ENCODE peak calls at places on chromosome 1, in ten cellular contexts. N is neural progenitor cell, T is NCI-H1105, E is occipital lobe, U is SHP77 treated with DMSO at 0.1 percent for 48 hours, D is T1000, L is SW 1271, F is AG08395, Q is anterior cingulate cortex, C is GM10248. J is an unnamed sample.

GRCh38 chr1:157505481-157506272 is 46.6 kb downstream of the FCRL5 start:
- DNase-seq in N (peak), T (peak), E (peak), U (peak), D (no peak), L (no peak), F (peak), Q (no peak), C (peak), J (peak)

GRCh38 chr1:175118375-175118774 is 50.7 kb downstream of the TNN start:
- DNase-seq in N (no peak), T (no peak), E (no peak), U (no peak), D (no peak), L (no peak), F (no peak), Q (no peak), C (no peak), J (no peak)

GRCh38 chr1:214124281-214124805 is 136.6 kb downstream of the PROX1 start:
- DNase-seq in N (no peak), T (no peak), E (no peak), U (no peak), D (no peak), L (no peak), F (no peak), Q (no peak), C (no peak), J (no peak)

GRCh38 chr1:38835230-38835827 is 24.2 kb downstream of the RRAGC start:
- DNase-seq in N (peak), T (peak), E (no peak), U (peak), D (no peak), L (peak), F (peak), Q (no peak), C (peak), J (peak)

GRCh38 chr1:209411491-209411929 is 172.0 kb upstream of the CAMK1G start:
- DNase-seq in N (no peak), T (peak), E (no peak), U (no peak), D (no peak), L (no peak), F (peak), Q (no peak), C (no peak), J (no peak)

GRCh38 chr1:169546087-169546995 is 39.9 kb downstream of the F5 start:
- DNase-seq in N (peak), T (peak), E (peak), U (peak), D (peak), L (no peak), F (peak), Q (no peak), C (peak), J (peak)

GRCh38 chr1:101120868-101121267 is 95.3 kb upstream of the DPH5 start:
- DNase-seq in N (no peak), T (no peak), E (no peak), U (no peak), D (no peak), L (no peak), F (no peak), Q (no peak), C (no peak), J (no peak)

GRCh38 chr1:213564215-213564659 is 423.5 kb upstream of the PROX1 start:
- DNase-seq in N (peak), T (no peak), E (no peak), U (peak), D (no peak), L (no peak), F (no peak), Q (no peak), C (no peak), J (no peak)

GRCh38 chr1:39955547-39956539 is 898 bp downstream of the MFSD2A start:
- DNase-seq in N (peak), T (peak), E (no peak), U (peak), D (peak), L (no peak), F (peak), Q (no peak), C (peak), J (peak)

GRCh38 chr1:67724928-67725560 is 40.0 kb downstream of the GADD45A start:
- DNase-seq in N (no peak), T (no peak), E (no peak), U (peak), D (no peak), L (no peak), F (peak), Q (no peak), C (no peak), J (no peak)

GRCh38 chr1:167467126-167467725 is 51.1 kb downstream of the CD247 start:
- DNase-seq in N (no peak), T (no peak), E (no peak), U (no peak), D (no peak), L (no peak), F (no peak), Q (no peak), C (no peak), J (no peak)

GRCh38 chr1:156228501-156228900 is 13.5 kb upstream of the BGLAP start:
- DNase-seq in N (no peak), T (no peak), E (no peak), U (no peak), D (no peak), L (no peak), F (no peak), Q (no peak), C (no peak), J (no peak)

GRCh38 chr1:45205910-45206721 is at the start of gene ZSWIM5:
- DNase-seq in N (peak), T (peak), E (peak), U (peak), D (peak), L (no peak), F (peak), Q (peak), C (peak), J (peak)

GRCh38 chr1:6873298-6874015 is 88.2 kb downstream of the CAMTA1 start:
- DNase-seq in N (peak), T (no peak), E (no peak), U (no peak), D (no peak), L (no peak), F (no peak), Q (no peak), C (no peak), J (no peak)

GRCh38 chr1:232988572-232989040 is 38.2 kb downstream of the NTPCR start:
- DNase-seq in N (no peak), T (no peak), E (no peak), U (no peak), D (no peak), L (no peak), F (peak), Q (no peak), C (no peak), J (no peak)

GRCh38 chr1:2609271-2610035 is 22.9 kb downstream of the PRXL2B start:
- DNase-seq in N (no peak), T (no peak), E (no peak), U (no peak), D (no peak), L (no peak), F (no peak), Q (no peak), C (no peak), J (no peak)

GRCh38 chr1:87305096-87305495 is 23.6 kb upstream of the LMO4 start:
- DNase-seq in N (no peak), T (no peak), E (no peak), U (no peak), D (no peak), L (no peak), F (no peak), Q (no peak), C (no peak), J (no peak)

GRCh38 chr1:40636777-40637176 is 28.7 kb downstream of the RIMS3 start:
- DNase-seq in N (no peak), T (no peak), E (no peak), U (no peak), D (no peak), L (no peak), F (no peak), Q (no peak), C (no peak), J (no peak)

GRCh38 chr1:181485276-181486097 is 2.2 kb downstream of the CACNA1E start:
- DNase-seq in N (peak), T (peak), E (peak), U (no peak), D (no peak), L (no peak), F (no peak), Q (peak), C (peak), J (no peak)

GRCh38 chr1:227756172-227756959 is 21.1 kb downstream of the SNAP47 start:
- DNase-seq in N (no peak), T (no peak), E (no peak), U (no peak), D (no peak), L (no peak), F (no peak), Q (no peak), C (no peak), J (no peak)

GRCh38 chr1:182183606-182184005 is 122.1 kb upstream of the ZNF648 start:
- DNase-seq in N (no peak), T (no peak), E (no peak), U (no peak), D (no peak), L (no peak), F (no peak), Q (no peak), C (no peak), J (no peak)

GRCh38 chr1:224497714-224498573 is 63.3 kb upstream of the WDR26 start:
- DNase-seq in N (peak), T (no peak), E (peak), U (no peak), D (peak), L (peak), F (peak), Q (no peak), C (peak), J (peak)

J was measured in hepatic stellate cell.